ENCODE peak calls at places on chromosomes 12 and 14, in nine cellular contexts. Q, Z, A, R, W, C, J, D and G are unnamed samples.
A peak's percentile ranks its signal among the peaks of the same experiment; 100 is the strongest.

GRCh38 chr14:99003646-99004045 is 268.4 kb downstream of the BCL11B start:
- DNase-seq in Q (no peak), Z (no peak), A (no peak), R (no peak), W (no peak), C (peak; percentile 33), J (no peak), D (no peak), G (no peak)

GRCh38 chr12:83199069-83199468 is 512.4 kb downstream of the TMTC2 start:
- DNase-seq in Q (no peak), Z (no peak), A (no peak), R (no peak), W (no peak), C (no peak), J (no peak), D (no peak), G (no peak)

GRCh38 chr12:130945793-130946492 is 7.8 kb upstream of the ADGRD1 start:
- DNase-seq in Q (no peak), Z (no peak), A (no peak), R (no peak), W (no peak), C (no peak), J (no peak), D (no peak), G (peak; percentile 78)

GRCh38 chr12:131264625-131265024 is 310.9 kb downstream of the ADGRD1 start:
- DNase-seq in Q (no peak), Z (no peak), A (no peak), R (no peak), W (no peak), C (peak; percentile 6), J (no peak), D (no peak), G (no peak)

GRCh38 chr14:95476747-95477146 is 39.7 kb downstream of the SYNE3 start:
- DNase-seq in Q (no peak), Z (no peak), A (no peak), R (no peak), W (no peak), C (no peak), J (no peak), D (no peak), G (no peak)

GRCh38 chr14:42687421-42687820 is 1080.7 kb downstream of the LRFN5 start:
- DNase-seq in Q (no peak), Z (no peak), A (no peak), R (no peak), W (no peak), C (no peak), J (no peak), D (no peak), G (no peak)

GRCh38 chr12:70110085-70110484 is 133.1 kb upstream of the CNOT2 start:
- DNase-seq in Q (no peak), Z (no peak), A (no peak), R (no peak), W (no peak), C (no peak), J (no peak), D (no peak), G (no peak)

GRCh38 chr12:105946541-105946940 is 192.2 kb downstream of the NUAK1 start:
- DNase-seq in Q (no peak), Z (no peak), A (no peak), R (no peak), W (no peak), C (peak; percentile 40), J (no peak), D (no peak), G (no peak)

GRCh38 chr12:127779301-127780045 is 487.5 kb upstream of the TMEM132C start:
- DNase-seq in Q (no peak), Z (no peak), A (no peak), R (no peak), W (no peak), C (no peak), J (no peak), D (no peak), G (no peak)

GRCh38 chr12:30515351-30515750 is 180.3 kb downstream of the IPO8 start:
- DNase-seq in Q (no peak), Z (no peak), A (no peak), R (no peak), W (no peak), C (no peak), J (no peak), D (no peak), G (peak; percentile 5)

GRCh38 chr12:108634225-108634795 is 616 bp upstream of the SELPLG start:
- DNase-seq in Q (no peak), Z (peak; percentile 35), A (no peak), R (no peak), W (peak; percentile 44), C (no peak), J (no peak), D (no peak), G (no peak)

GRCh38 chr12:29750928-29751220 is 32.9 kb downstream of the TMTC1 start:
- DNase-seq in Q (no peak), Z (no peak), A (no peak), R (no peak), W (no peak), C (no peak), J (no peak), D (no peak), G (no peak)

GRCh38 chr14:65344011-65344410 is 68.5 kb upstream of the FUT8 start:
- DNase-seq in Q (no peak), Z (no peak), A (no peak), R (no peak), W (no peak), C (no peak), J (no peak), D (no peak), G (no peak)